ENCODE peak calls at places on chromosomes 2 and 18, in ten cellular contexts. One of them, this sample, is unnamed.

GRCh38 chr2:98757904-98758421 is 27.0 kb upstream of the MGAT4A start:
- DNase-seq in osteocyte: no peak
- DNase-seq in sciatic nerve: peak; percentile 70
- DNase-seq in BE2C: no peak
- DNase-seq in cardiac muscle cell: no peak
- DNase-seq in naive thymus-derived CD8-positive, alpha-beta T cell: peak; percentile 33
- DNase-seq in Right ventricle myocardium superior: peak; percentile 78
- DNase-seq in activated naive CD4-positive, alpha-beta T cell: no peak
- DNase-seq in H9: no peak
- DNase-seq in NCI-H2029 treated with DMSO at 0.1 percent for 48 hours: peak; percentile 42
- DNase-seq in this sample: peak; percentile 97

GRCh38 chr2:105237045-105237765 is 4.3 kb upstream of the GPR45 start:
- DNase-seq in sciatic nerve: no peak
- DNase-seq in cardiac muscle cell: no peak
- DNase-seq in naive thymus-derived CD8-positive, alpha-beta T cell: no peak
- DNase-seq in osteocyte: no peak
- DNase-seq in H9: peak; percentile 36
- DNase-seq in Right ventricle myocardium superior: no peak
- DNase-seq in activated naive CD4-positive, alpha-beta T cell: no peak
- DNase-seq in BE2C: no peak
- DNase-seq in NCI-H2029 treated with DMSO at 0.1 percent for 48 hours: no peak
- DNase-seq in this sample: no peak

GRCh38 chr18:26574958-26575864 is 26.9 kb upstream of the KCTD1 start:
- DNase-seq in BE2C: peak; percentile 43
- DNase-seq in activated naive CD4-positive, alpha-beta T cell: no peak
- DNase-seq in Right ventricle myocardium superior: peak; percentile 67
- DNase-seq in H9: peak; percentile 70
- DNase-seq in NCI-H2029 treated with DMSO at 0.1 percent for 48 hours: no peak
- DNase-seq in sciatic nerve: peak; percentile 75
- DNase-seq in cardiac muscle cell: peak; percentile 42
- DNase-seq in naive thymus-derived CD8-positive, alpha-beta T cell: no peak
- DNase-seq in osteocyte: no peak
- DNase-seq in this sample: no peak

GRCh38 chr2:166439078-166439477 is 55.0 kb downstream of the SCN7A start:
- DNase-seq in naive thymus-derived CD8-positive, alpha-beta T cell: no peak
- DNase-seq in osteocyte: no peak
- DNase-seq in BE2C: no peak
- DNase-seq in Right ventricle myocardium superior: no peak
- DNase-seq in activated naive CD4-positive, alpha-beta T cell: no peak
- DNase-seq in cardiac muscle cell: no peak
- DNase-seq in H9: no peak
- DNase-seq in sciatic nerve: no peak
- DNase-seq in NCI-H2029 treated with DMSO at 0.1 percent for 48 hours: no peak
- DNase-seq in this sample: no peak

GRCh38 chr2:172251231-172251630 is 148.5 kb upstream of the DLX2 start:
- DNase-seq in sciatic nerve: no peak
- DNase-seq in activated naive CD4-positive, alpha-beta T cell: no peak
- DNase-seq in cardiac muscle cell: no peak
- DNase-seq in BE2C: no peak
- DNase-seq in Right ventricle myocardium superior: no peak
- DNase-seq in naive thymus-derived CD8-positive, alpha-beta T cell: no peak
- DNase-seq in NCI-H2029 treated with DMSO at 0.1 percent for 48 hours: no peak
- DNase-seq in osteocyte: no peak
- DNase-seq in H9: no peak
- DNase-seq in this sample: no peak

GRCh38 chr2:70936979-70937811 is 1.5 kb downstream of the ATP6V1B1 start:
- DNase-seq in cardiac muscle cell: no peak
- DNase-seq in BE2C: no peak
- DNase-seq in Right ventricle myocardium superior: no peak
- DNase-seq in sciatic nerve: peak; percentile 31
- DNase-seq in naive thymus-derived CD8-positive, alpha-beta T cell: no peak
- DNase-seq in H9: peak; percentile 29
- DNase-seq in activated naive CD4-positive, alpha-beta T cell: no peak
- DNase-seq in osteocyte: peak; percentile 76
- DNase-seq in NCI-H2029 treated with DMSO at 0.1 percent for 48 hours: no peak
- DNase-seq in this sample: no peak

GRCh38 chr2:33812707-33813106 is 213.6 kb upstream of the FAM98A start:
- DNase-seq in osteocyte: no peak
- DNase-seq in naive thymus-derived CD8-positive, alpha-beta T cell: no peak
- DNase-seq in activated naive CD4-positive, alpha-beta T cell: no peak
- DNase-seq in NCI-H2029 treated with DMSO at 0.1 percent for 48 hours: no peak
- DNase-seq in Right ventricle myocardium superior: no peak
- DNase-seq in sciatic nerve: no peak
- DNase-seq in cardiac muscle cell: no peak
- DNase-seq in BE2C: no peak
- DNase-seq in H9: no peak
- DNase-seq in this sample: no peak

GRCh38 chr2:74374509-74375205 is 5.5 kb downstream of the DCTN1 start:
- DNase-seq in osteocyte: no peak
- DNase-seq in Right ventricle myocardium superior: peak; percentile 80
- DNase-seq in activated naive CD4-positive, alpha-beta T cell: no peak
- DNase-seq in H9: peak; percentile 93
- DNase-seq in sciatic nerve: peak; percentile 85
- DNase-seq in cardiac muscle cell: peak; percentile 89
- DNase-seq in naive thymus-derived CD8-positive, alpha-beta T cell: no peak
- DNase-seq in NCI-H2029 treated with DMSO at 0.1 percent for 48 hours: peak; percentile 83
- DNase-seq in BE2C: peak; percentile 86
- DNase-seq in this sample: no peak

This sample was measured in AML-193.